ENCODE peak calls at places on chromosomes 5 and 9, in seven cellular contexts. D is CD4-positive, alpha-beta T cell; P is HT1080; V is ACHN; S is activated naive CD4-positive, alpha-beta T cell; L is activated T-cell treated with anti-CD3 and anti-CD28 coated beads, Interleukin-2, amount 50 U/mL, for 1 hour; E is neural crest cell. Q is an unnamed sample.

GRCh38 chr5:127878174-127878750 is 175.1 kb downstream of the CCDC192 start:
- DNase-seq in L (no peak), E (peak; percentile 26), V (peak; percentile 59), S (no peak), P (peak; percentile 54), D (no peak), Q (no peak)

GRCh38 chr5:68396722-68397121 is 181.2 kb downstream of the PIK3R1 start:
- DNase-seq in P (no peak), D (no peak), L (no peak), E (no peak), S (no peak), V (no peak), Q (no peak)

GRCh38 chr9:27572918-27573698 is at the start of gene C9orf72:
- DNase-seq in L (peak; percentile 92), P (peak; percentile 65), S (peak; percentile 88), V (no peak), D (peak; percentile 90), E (peak; percentile 66), Q (peak; percentile 76)

GRCh38 chr5:54717459-54717858 is 199.9 kb downstream of the SNX18 start:
- DNase-seq in P (no peak), D (no peak), S (no peak), L (no peak), E (no peak), V (no peak), Q (no peak)

GRCh38 chr5:65906256-65906655 is 20.1 kb upstream of the ERBIN start:
- DNase-seq in P (no peak), V (no peak), L (no peak), D (no peak), S (no peak), E (no peak), Q (no peak)

GRCh38 chr5:9445989-9446388 is 99.9 kb downstream of the SEMA5A start:
- DNase-seq in P (no peak), L (no peak), S (no peak), V (no peak), E (no peak), D (no peak), Q (no peak)

GRCh38 chr9:97900103-97900737 is 22.1 kb downstream of the TRMO start:
- DNase-seq in L (no peak), S (no peak), D (no peak), E (no peak), V (no peak), P (no peak), Q (no peak)

GRCh38 chr5:75611324-75612210 is at the start of gene ANKDD1B:
- DNase-seq in S (no peak), D (no peak), E (peak; percentile 41), P (no peak), L (no peak), V (peak; percentile 29), Q (peak; percentile 60)

GRCh38 chr9:110115868-110116542 is 92.0 kb downstream of the C9orf152 start:
- DNase-seq in V (peak; percentile 35), D (no peak), S (no peak), P (peak; percentile 33), E (no peak), L (no peak), Q (no peak)

GRCh38 chr5:26492835-26493459 is 545.4 kb downstream of the CDH9 start:
- DNase-seq in L (no peak), E (no peak), D (no peak), S (no peak), P (no peak), V (no peak), Q (no peak)

GRCh38 chr9:1505489-1505888 is 455.3 kb downstream of the DMRT2 start:
- DNase-seq in D (no peak), L (no peak), V (no peak), P (no peak), E (no peak), S (no peak), Q (no peak)

GRCh38 chr5:19927919-19928318 is 60.1 kb downstream of the CDH18 start:
- DNase-seq in L (no peak), V (no peak), E (no peak), D (no peak), P (no peak), S (no peak), Q (no peak)

GRCh38 chr5:1111727-1112289 is at the start of gene SLC12A7:
- DNase-seq in L (peak; percentile 75), D (peak; percentile 43), S (peak; percentile 58), E (peak; percentile 35), P (no peak), V (peak; percentile 43), Q (peak; percentile 89)

GRCh38 chr9:132733133-132733815 is 63.0 kb downstream of the GTF3C4 start:
- DNase-seq in E (no peak), D (no peak), S (no peak), L (no peak), P (no peak), V (no peak), Q (no peak)

GRCh38 chr5:126234563-126235195 is 188.5 kb upstream of the GRAMD2B start:
- DNase-seq in S (no peak), V (peak; percentile 48), E (peak; percentile 24), L (no peak), P (peak; percentile 27), D (no peak), Q (no peak)

GRCh38 chr9:3235497-3235896 is 290.3 kb downstream of the RFX3 start:
- DNase-seq in E (no peak), D (no peak), S (no peak), V (no peak), P (no peak), L (no peak), Q (no peak)

GRCh38 chr5:61114441-61114840 is 47.8 kb downstream of the SMIM15 start:
- DNase-seq in L (no peak), E (no peak), V (no peak), S (no peak), P (no peak), D (no peak), Q (no peak)

GRCh38 chr5:53434566-53434965 is 45.9 kb upstream of the FST start:
- DNase-seq in L (no peak), S (no peak), D (no peak), P (no peak), E (no peak), V (no peak), Q (no peak)

GRCh38 chr5:3181641-3182040 is 414.0 kb upstream of the IRX1 start:
- DNase-seq in D (no peak), S (no peak), E (no peak), L (no peak), P (no peak), V (no peak), Q (no peak)

GRCh38 chr5:133110709-133111108 is 58.9 kb downstream of the HSPA4 start:
- DNase-seq in L (no peak), P (no peak), V (no peak), E (no peak), S (no peak), D (no peak), Q (no peak)

GRCh38 chr5:61767231-61768080 is 435.4 kb downstream of the ZSWIM6 start:
- DNase-seq in E (no peak), L (no peak), P (no peak), S (no peak), D (no peak), V (no peak), Q (no peak)

GRCh38 chr9:88503845-88504764 is 30.9 kb upstream of the NXNL2 start:
- DNase-seq in L (no peak), S (no peak), P (no peak), V (no peak), D (no peak), E (no peak), Q (no peak)

GRCh38 chr9:23674016-23674585 is 151.9 kb downstream of the ELAVL2 start:
- DNase-seq in E (no peak), L (no peak), S (no peak), D (no peak), V (no peak), P (no peak), Q (no peak)

GRCh38 chr9:4666042-4666699 is at the start of gene SPATA6L:
- DNase-seq in L (peak; percentile 51), S (peak; percentile 36), V (peak; percentile 70), P (peak; percentile 27), D (peak; percentile 27), E (peak; percentile 31), Q (peak; percentile 86)

GRCh38 chr9:137326436-137327060 is 24.5 kb upstream of the NRARP start:
- DNase-seq in V (no peak), D (no peak), L (no peak), P (no peak), E (no peak), S (no peak), Q (peak; percentile 56)

GRCh38 chr5:43152946-43153345 is 32.2 kb downstream of the ZNF131 start:
- DNase-seq in S (no peak), E (no peak), L (no peak), D (no peak), V (no peak), P (no peak), Q (no peak)

GRCh38 chr5:56402273-56403223 is 169.4 kb upstream of the ANKRD55 start:
- DNase-seq in L (no peak), P (no peak), E (no peak), D (no peak), V (no peak), S (no peak), Q (no peak)

GRCh38 chr5:145495741-145496140 is 339.4 kb downstream of the PRELID2 start:
- DNase-seq in V (peak; percentile 74), L (no peak), D (no peak), P (peak; percentile 86), S (no peak), E (no peak), Q (no peak)

GRCh38 chr5:181170237-181170830 is 22.9 kb downstream of the OR2V2 start:
- DNase-seq in D (no peak), L (no peak), P (no peak), S (no peak), V (no peak), E (no peak), Q (peak; percentile 11)